ENCODE peak calls at places on chromosomes 2 and 18, in six cellular contexts. O is SHP77 treated with DMSO at 0.1 percent for 48 hours; T is stimulated activated CD4-positive, alpha-beta T cell treated with anti-CD3 and anti-CD28 coated beads, TNF-alpha, amount 100 ng/mL, for 1 hour; Q is A549; Y is LoVo; C is iris pigment epithelial cell. R is an unnamed sample.

GRCh38 chr2:52097076-52097475 is 1065.1 kb upstream of the NRXN1 start:
- DNase-seq in O (no peak), T (no peak), Q (no peak), Y (no peak), C (no peak), R (no peak)

GRCh38 chr2:234454433-234454832 is 42.4 kb downstream of the ARL4C start:
- DNase-seq in O (no peak), T (no peak), Q (no peak), Y (no peak), C (no peak), R (no peak)

GRCh38 chr18:78595453-78595852 is 384.2 kb upstream of the SALL3 start:
- DNase-seq in O (no peak), T (no peak), Q (no peak), Y (no peak), C (no peak), R (no peak)

GRCh38 chr18:48161201-48161910 is 230.9 kb upstream of the SMAD2 start:
- DNase-seq in O (peak), T (peak), Q (peak), Y (peak), C (peak), R (peak)

GRCh38 chr2:68908392-68908970 is 37.3 kb upstream of the BMP10 start:
- DNase-seq in O (peak), T (peak), Q (peak), Y (peak), C (peak), R (peak)

GRCh38 chr2:97931118-97931850 is 64.5 kb downstream of the TMEM131 start:
- DNase-seq in O (no peak), T (no peak), Q (no peak), Y (no peak), C (no peak), R (no peak)

GRCh38 chr18:9724797-9725196 is 16.7 kb downstream of the RAB31 start:
- DNase-seq in O (no peak), T (no peak), Q (no peak), Y (no peak), C (no peak), R (no peak)

GRCh38 chr18:57660961-57661360 is 39.3 kb upstream of the NARS1 start:
- DNase-seq in O (no peak), T (no peak), Q (no peak), Y (no peak), C (peak), R (no peak)

GRCh38 chr18:8212893-8213805 is 396.1 kb upstream of the RAB12 start:
- DNase-seq in O (peak), T (no peak), Q (no peak), Y (no peak), C (peak), R (no peak)

GRCh38 chr2:11027195-11027594 is 115.5 kb downstream of the KCNF1 start:
- DNase-seq in O (no peak), T (no peak), Q (no peak), Y (no peak), C (no peak), R (no peak)

GRCh38 chr2:79935771-79936657 is 368.5 kb downstream of the LRRTM1 start:
- DNase-seq in O (peak), T (no peak), Q (peak), Y (peak), C (peak), R (no peak)

GRCh38 chr18:39313992-39314391 is 1748.4 kb upstream of the CELF4 start:
- DNase-seq in O (peak), T (no peak), Q (no peak), Y (no peak), C (no peak), R (no peak)

GRCh38 chr2:109156052-109156451 is 27.0 kb downstream of the SH3RF3 start:
- DNase-seq in O (no peak), T (no peak), Q (no peak), Y (no peak), C (no peak), R (no peak)

GRCh38 chr2:86512034-86512433 is 51.2 kb downstream of the CHMP3 start:
- DNase-seq in O (no peak), T (no peak), Q (no peak), Y (no peak), C (no peak), R (no peak)

GRCh38 chr2:177340158-177340557 is 52.4 kb upstream of the AGPS start:
- DNase-seq in O (no peak), T (no peak), Q (no peak), Y (no peak), C (no peak), R (no peak)

GRCh38 chr2:172513935-172514586 is 41.8 kb upstream of the PDK1 start:
- DNase-seq in O (no peak), T (no peak), Q (no peak), Y (no peak), C (no peak), R (no peak)